ENCODE peak calls at places on chromosome 10, in six cellular contexts. N is IMR-90, D is A549, C is K562, K is HepG2, M is GM12878. H is an unnamed sample.

GRCh38 chr10:69042417-69042816 is 45.5 kb upstream of the SRGN start:
- DNase-seq in N (no peak), D (no peak), C (no peak), K (no peak), M (no peak), H (no peak)

GRCh38 chr10:131109746-131110145 is 201.8 kb downstream of the TCERG1L start:
- DNase-seq in N (no peak), D (no peak), C (no peak), K (no peak), M (no peak), H (no peak)

GRCh38 chr10:53072144-53072543 is 299.6 kb upstream of the MBL2 start:
- DNase-seq in N (no peak), D (no peak), C (no peak), K (no peak), M (no peak), H (no peak)

GRCh38 chr10:132061030-132061429 is 4.7 kb upstream of the JAKMIP3 start:
- DNase-seq in N (no peak), D (no peak), C (no peak), K (no peak), M (no peak), H (no peak)

GRCh38 chr10:132133449-132134291 is 53.1 kb upstream of the DPYSL4 start:
- DNase-seq in N (no peak), D (no peak), C (no peak), K (no peak), M (no peak), H (peak)

GRCh38 chr10:78865518-78865835 is 203.3 kb upstream of the ZMIZ1 start:
- DNase-seq in N (peak), D (no peak), C (no peak), K (no peak), M (no peak), H (no peak)

GRCh38 chr10:89419548-89419947 is 5.2 kb downstream of the IFIT5 start:
- DNase-seq in N (peak), D (no peak), C (no peak), K (no peak), M (no peak), H (peak)

GRCh38 chr10:75103881-75104686 is 7.4 kb upstream of the SAMD8 start:
- DNase-seq in N (no peak), D (no peak), C (peak), K (no peak), M (no peak), H (no peak)

GRCh38 chr10:33241351-33241750 is 93.1 kb downstream of the NRP1 start:
- DNase-seq in N (peak), D (no peak), C (no peak), K (no peak), M (no peak), H (no peak)

GRCh38 chr10:99536400-99537254 is 3.9 kb downstream of the NKX2-3 start:
- DNase-seq in N (no peak), D (no peak), C (no peak), K (peak), M (no peak), H (peak)

GRCh38 chr10:91617073-91617580 is 15.7 kb downstream of the PPP1R3C start:
- DNase-seq in N (peak), D (peak), C (no peak), K (no peak), M (no peak), H (no peak)

GRCh38 chr10:79981356-79981672 is 32.4 kb upstream of the SFTPD start:
- DNase-seq in N (no peak), D (no peak), C (no peak), K (no peak), M (no peak), H (no peak)

GRCh38 chr10:87635498-87636312 is 24.0 kb upstream of the PAPSS2 start:
- DNase-seq in N (peak), D (peak), C (no peak), K (peak), M (peak), H (no peak)

GRCh38 chr10:43322321-43322720 is 49.1 kb upstream of the FXYD4 start:
- DNase-seq in N (no peak), D (peak), C (no peak), K (no peak), M (no peak), H (no peak)

GRCh38 chr10:7567896-7568295 is 98.9 kb downstream of the ITIH5 start:
- DNase-seq in N (no peak), D (no peak), C (no peak), K (no peak), M (no peak), H (no peak)

GRCh38 chr10:110458583-110458920 is 39.2 kb upstream of the DUSP5 start:
- DNase-seq in N (no peak), D (no peak), C (no peak), K (no peak), M (no peak), H (no peak)

GRCh38 chr10:70142555-70142954 is 3.9 kb downstream of the TYSND1 start:
- DNase-seq in N (no peak), D (no peak), C (no peak), K (no peak), M (no peak), H (no peak)

DNA sequence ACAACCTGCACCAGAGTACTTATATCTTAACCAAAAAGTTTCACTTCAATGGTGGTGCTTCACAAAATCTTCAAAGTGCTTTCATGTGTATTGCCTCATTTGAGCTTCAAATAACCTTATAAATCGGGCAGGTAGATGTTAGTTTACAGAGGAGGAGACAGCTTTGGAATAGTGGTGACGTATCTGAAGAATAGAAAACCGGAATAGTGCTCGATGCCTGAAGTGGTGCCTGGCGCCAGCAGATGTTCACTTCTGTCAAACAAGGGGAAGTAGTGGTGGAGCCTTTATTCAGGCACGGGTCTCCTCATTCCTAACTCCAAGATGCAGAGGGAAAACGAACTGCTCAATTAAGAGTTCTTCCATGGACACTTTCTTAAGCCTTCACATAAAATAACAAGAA is 58.1 kb downstream of the NHLRC2 start:
- DNase-seq in N (no peak), D (no peak), C (no peak), K (no peak), M (no peak), H (no peak)
- H3K27ac ChIP-seq in N (no peak), D (no peak), C (no peak), K (no peak), M (no peak), H (no peak)

GRCh38 chr10:3906511-3907111 is 121.6 kb upstream of the KLF6 start:
- DNase-seq in N (peak), D (no peak), C (no peak), K (peak), M (no peak), H (no peak)

GRCh38 chr10:3908183-3908582 is 123.2 kb upstream of the KLF6 start:
- DNase-seq in N (no peak), D (no peak), C (no peak), K (no peak), M (no peak), H (no peak)

GRCh38 chr10:3909339-3909738 is 124.3 kb upstream of the KLF6 start:
- DNase-seq in N (no peak), D (no peak), C (no peak), K (no peak), M (no peak), H (no peak)

GRCh38 chr10:3904419-3904975 is 119.5 kb upstream of the KLF6 start:
- DNase-seq in N (no peak), D (no peak), C (no peak), K (no peak), M (no peak), H (no peak)

GRCh38 chr10:3907514-3907913 is 122.5 kb upstream of the KLF6 start:
- DNase-seq in N (peak), D (no peak), C (no peak), K (no peak), M (no peak), H (no peak)
- TF ChIP-seq SMC3 in N (no peak), D (no peak), C (no peak), K (no peak), M (no peak), H (no peak)

GRCh38 chr10:115558252-115558651 is 465.1 kb downstream of the ATRNL1 start:
- DNase-seq in N (no peak), D (no peak), C (no peak), K (no peak), M (no peak), H (no peak)
- TF ChIP-seq RAD21 in N (no peak), D (no peak), C (no peak), K (no peak), M (no peak), H (no peak)

GRCh38 chr10:102633282-102633681 is 11.0 kb upstream of the TRIM8 start:
- DNase-seq in N (peak), D (no peak), C (no peak), K (no peak), M (no peak), H (no peak)

GRCh38 chr10:102632394-102633062 is 11.8 kb upstream of the TRIM8 start:
- DNase-seq in N (peak), D (no peak), C (no peak), K (no peak), M (no peak), H (no peak)

GRCh38 chr10:102635377-102635776 is 8.9 kb upstream of the TRIM8 start:
- DNase-seq in N (no peak), D (no peak), C (no peak), K (no peak), M (no peak), H (no peak)

GRCh38 chr10:102634696-102635095 is 9.6 kb upstream of the TRIM8 start:
- DNase-seq in N (no peak), D (no peak), C (no peak), K (no peak), M (no peak), H (no peak)

GRCh38 chr10:102633848-102634247 is 10.4 kb upstream of the TRIM8 start:
- DNase-seq in N (no peak), D (no peak), C (no peak), K (no peak), M (no peak), H (no peak)
- H3K27ac ChIP-seq in N (peak), D (peak), C (no peak), K (no peak), M (no peak), H (peak)

DNA sequence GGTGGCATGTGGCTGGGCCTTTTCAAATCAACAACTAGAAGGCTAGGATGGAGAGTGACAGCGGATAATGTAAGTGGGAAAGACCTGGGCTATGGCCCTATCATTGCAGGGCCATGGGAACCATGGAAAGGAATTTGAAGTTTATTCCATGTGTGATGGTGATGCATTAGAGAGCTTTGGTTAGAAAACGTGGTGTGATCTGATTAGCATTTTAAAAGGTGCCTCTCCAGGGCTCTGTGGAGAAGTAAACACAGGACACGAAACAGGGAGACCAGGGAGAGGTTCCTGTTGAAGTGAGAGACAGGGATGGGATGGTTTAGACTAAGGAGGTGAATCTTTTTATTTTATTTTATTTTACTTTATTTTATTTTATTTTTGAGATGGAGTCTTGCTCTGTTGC is 749.5 kb downstream of the GATA3 start:
- DNase-seq in N (no peak), D (no peak), C (no peak), K (no peak), M (no peak), H (no peak)
- TF ChIP-seq SMC3 in N (no peak), D (no peak), C (no peak), K (no peak), M (no peak), H (no peak)

GRCh38 chr10:126101744-126102143 is 205.4 kb downstream of the FANK1 start:
- DNase-seq in N (no peak), D (no peak), C (no peak), K (no peak), M (peak), H (no peak)

GRCh38 chr10:126110434-126110833 is 214.1 kb downstream of the FANK1 start:
- DNase-seq in N (peak), D (no peak), C (no peak), K (no peak), M (no peak), H (no peak)

GRCh38 chr10:126109893-126110292 is 213.5 kb downstream of the FANK1 start:
- DNase-seq in N (no peak), D (no peak), C (no peak), K (no peak), M (no peak), H (no peak)

DNA sequence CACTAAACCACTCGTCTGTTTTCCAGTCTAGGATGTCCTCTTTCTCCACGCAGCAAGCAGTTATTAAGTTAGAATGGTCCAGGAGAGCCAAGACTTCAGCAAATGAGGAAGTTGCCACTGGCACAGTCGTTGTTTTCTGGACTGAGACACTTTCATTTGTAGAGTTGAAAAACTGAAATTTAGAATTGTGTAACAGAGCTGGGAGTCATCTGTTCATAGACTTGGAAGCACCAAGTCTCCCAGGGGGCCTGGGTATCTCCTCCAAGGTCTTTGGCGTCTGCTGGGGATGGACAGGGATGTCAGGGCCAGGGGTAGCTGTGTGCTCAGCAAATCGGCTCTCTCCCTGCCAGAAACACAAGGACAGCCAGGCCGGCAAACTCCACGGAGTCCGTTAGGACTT is 208.4 kb downstream of the FANK1 start:
- DNase-seq in N (no peak), D (no peak), C (no peak), K (no peak), M (no peak), H (no peak)
- TF ChIP-seq RAD21 in N (no peak), D (no peak), C (no peak), K (no peak), M (no peak), H (no peak)

GRCh38 chr10:3892440-3893101 is 107.6 kb upstream of the KLF6 start:
- DNase-seq in N (no peak), D (no peak), C (no peak), K (no peak), M (no peak), H (no peak)
- H3K27ac ChIP-seq in N (no peak), D (peak), C (no peak), K (no peak), M (no peak), H (peak)

GRCh38 chr10:22016046-22016705 is 12.6 kb upstream of the DNAJC1 start:
- DNase-seq in N (no peak), D (no peak), C (no peak), K (no peak), M (no peak), H (no peak)
- TF ChIP-seq SMC3 in N (no peak), D (no peak), C (no peak), K (no peak), M (no peak), H (no peak)

H was measured in SK-N-SH.